ENCODE peak calls at places on chromosomes 4 and X, in five cellular contexts. V is H9, D is IMR-90, T is omental fat pad, J is SK-N-SH. L is an unnamed sample.

GRCh38 chrX:21974011-21974385 is 33.5 kb downstream of the SMS start:
- DNase-seq in T (no peak), J (no peak), D (no peak), V (no peak), L (no peak)

GRCh38 chr4:121256887-121257426 is 92.8 kb upstream of the TNIP3 start:
- DNase-seq in J (no peak), V (no peak), T (no peak), D (no peak), L (no peak)

GRCh38 chrX:136920001-136920400 is 39.5 kb upstream of the RBMX start:
- DNase-seq in D (peak; percentile 32), V (no peak), J (no peak), T (no peak), L (no peak)

GRCh38 chrX:114584434-114584943 is 603 bp downstream of the HTR2C start:
- DNase-seq in T (no peak), J (peak; percentile 61), D (no peak), V (peak; percentile 90), L (no peak)

GRCh38 chr4:53714377-53715140 is 123.3 kb upstream of the LNX1 start:
- DNase-seq in J (no peak), V (no peak), D (peak; percentile 74), T (no peak), L (no peak)

GRCh38 chr4:36786519-36786918 is 458.0 kb upstream of the NWD2 start:
- DNase-seq in V (no peak), T (no peak), D (no peak), J (no peak), L (no peak)

GRCh38 chr4:42281324-42282020 is 115.8 kb upstream of the SHISA3 start:
- DNase-seq in D (no peak), V (no peak), T (no peak), J (no peak), L (no peak)

GRCh38 chr4:172865531-172866127 is 303.0 kb upstream of the GALNT7 start:
- DNase-seq in J (no peak), D (no peak), T (no peak), V (no peak), L (no peak)

GRCh38 chrX:104668550-104668949 is 102.6 kb downstream of the IL1RAPL2 start:
- DNase-seq in D (peak; percentile 1), V (no peak), J (no peak), T (no peak), L (peak; percentile 4)

GRCh38 chr4:3436798-3437581 is 4.8 kb upstream of the HGFAC start:
- DNase-seq in D (peak; percentile 35), J (no peak), T (no peak), V (no peak), L (no peak)

DNA sequence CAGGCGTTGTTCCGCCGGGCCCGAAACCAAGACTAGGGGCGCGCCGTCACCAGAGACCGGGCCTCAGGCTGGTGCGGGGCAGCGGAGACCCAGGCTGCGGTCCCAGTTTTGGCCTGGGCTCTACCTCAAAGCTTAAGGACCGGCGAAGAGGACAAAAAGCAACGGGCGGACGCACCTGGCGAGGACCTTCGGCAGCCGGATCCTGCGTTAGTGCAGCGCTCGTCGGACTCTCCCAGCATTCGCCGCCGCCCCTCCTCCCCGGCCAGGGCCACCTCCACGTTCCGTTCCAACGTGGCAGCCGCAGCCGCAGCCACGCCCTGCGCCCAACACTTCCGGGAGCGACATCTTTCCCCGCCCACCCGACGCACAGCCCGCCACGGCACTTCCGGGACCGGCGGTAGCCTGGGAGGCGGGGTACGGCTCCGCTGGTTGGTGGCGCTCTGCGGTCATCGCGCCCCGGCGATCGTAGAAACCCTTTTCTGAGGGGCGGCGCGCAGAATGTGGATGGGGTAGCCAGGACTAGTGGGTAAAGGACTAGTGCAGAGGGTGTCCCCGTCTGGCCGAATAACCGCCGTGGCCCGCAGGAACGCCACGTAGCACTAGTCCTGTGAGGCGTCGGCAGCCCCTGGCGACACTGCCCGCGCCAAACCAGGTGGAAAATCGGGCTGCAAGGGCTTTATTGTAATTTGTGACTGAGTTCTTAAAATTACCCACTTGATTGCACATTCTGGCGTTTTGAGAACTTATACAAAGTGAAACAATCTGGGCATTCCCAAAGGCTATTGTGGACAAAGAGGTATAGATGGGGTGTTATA is at the start of gene SEC31A:
- DNase-seq in J (peak; percentile 95), D (peak; percentile 92), V (peak; percentile 97), T (peak; percentile 66), L (peak; percentile 90)
- TF ChIP-seq CTCF in J (no peak), D (no peak), V (peak; percentile 8), T (no peak), L (peak; percentile 41)

GRCh38 chr4:67204441-67204840 is 340.9 kb downstream of the CENPC start:
- DNase-seq in J (no peak), V (no peak), T (no peak), D (no peak), L (no peak)

GRCh38 chr4:67201334-67201733 is 344.0 kb downstream of the CENPC start:
- DNase-seq in V (no peak), J (no peak), D (no peak), T (no peak), L (no peak)

GRCh38 chr4:67198757-67199156 is 346.5 kb downstream of the CENPC start:
- DNase-seq in V (peak; percentile 31), J (no peak), T (no peak), D (no peak), L (peak; percentile 21)
- TF ChIP-seq CTCF in V (peak; percentile 69), J (peak; percentile 46), T (no peak), D (no peak), L (no peak)

GRCh38 chr4:71709961-71710360 is 73.9 kb downstream of the GC start:
- DNase-seq in V (no peak), D (no peak), J (no peak), T (no peak), L (no peak)
- TF ChIP-seq CTCF in V (peak; percentile 58), D (peak; percentile 23), J (no peak), T (no peak), L (no peak)

GRCh38 chr4:143207555-143207954 is 22.8 kb downstream of the USP38 start:
- DNase-seq in D (peak; percentile 50), V (no peak), J (peak; percentile 15), T (no peak), L (no peak)
- TF ChIP-seq CTCF in D (peak; percentile 36), V (peak; percentile 53), J (peak; percentile 62), T (no peak), L (peak; percentile 44)

DNA sequence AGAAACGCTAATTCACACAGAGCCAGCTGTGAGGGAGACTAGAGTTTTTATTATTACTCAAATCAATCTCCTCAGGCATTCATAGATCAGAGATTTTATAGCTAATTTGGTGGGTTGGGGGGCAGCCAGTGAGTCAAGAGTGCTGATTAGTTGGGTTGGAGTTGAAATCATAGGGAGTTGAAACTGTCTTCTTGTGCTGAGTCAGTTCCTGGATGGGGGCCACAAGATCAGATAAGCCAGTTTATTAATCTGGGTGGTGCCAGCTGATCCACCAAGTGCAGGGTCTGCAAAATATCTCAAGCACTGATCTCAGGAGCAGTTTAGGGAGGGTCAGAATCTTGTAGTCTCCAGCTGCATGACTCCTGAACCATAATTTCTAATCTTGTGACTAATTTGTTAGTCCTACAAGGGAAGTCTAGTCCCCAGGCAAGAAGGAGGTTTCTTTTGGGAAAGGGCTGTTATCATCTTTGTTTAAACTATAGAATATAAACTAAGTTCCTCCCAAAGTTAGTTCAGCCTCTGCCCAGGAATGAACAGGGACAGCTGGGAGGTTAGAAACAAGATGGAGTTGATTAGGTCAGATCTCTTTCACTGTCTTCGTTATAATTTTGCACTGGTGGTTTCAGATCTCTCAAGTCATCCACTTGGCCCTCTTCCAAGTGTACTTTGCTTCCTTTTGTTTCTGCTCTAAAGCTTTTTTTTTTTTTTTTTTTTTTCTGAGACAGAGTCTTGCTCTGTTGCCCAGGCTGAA is 5.4 kb upstream of the NAA11 start:
- DNase-seq in V (no peak), D (no peak), T (no peak), J (no peak), L (no peak)
- TF ChIP-seq CTCF in V (no peak), D (no peak), T (no peak), J (no peak), L (no peak)

GRCh38 chr4:132506568-132506967 is 642.5 kb upstream of the PCDH10 start:
- DNase-seq in J (no peak), V (no peak), D (no peak), T (no peak), L (no peak)

GRCh38 chr4:132502096-132502552 is 647.0 kb upstream of the PCDH10 start:
- DNase-seq in V (no peak), D (no peak), J (no peak), T (no peak), L (no peak)

DNA sequence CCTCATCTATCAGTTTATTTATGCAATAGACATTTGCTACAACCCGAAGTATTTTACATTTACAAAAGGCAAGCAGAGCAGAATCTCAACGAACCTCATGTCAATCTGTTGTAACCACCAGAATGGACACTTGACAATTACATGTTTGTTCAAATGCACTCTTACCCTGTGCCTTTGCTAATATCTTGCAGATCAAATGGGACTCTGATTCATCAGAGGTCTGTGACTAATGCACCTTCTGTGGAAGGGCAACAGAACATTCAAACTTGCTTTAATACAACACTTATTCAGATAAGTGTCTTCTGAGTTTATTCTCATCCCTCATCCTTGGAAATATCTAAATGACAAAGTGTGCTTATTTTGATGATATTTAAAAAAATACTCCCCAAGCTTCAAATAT is 644.7 kb upstream of the PCDH10 start:
- DNase-seq in T (no peak), J (no peak), V (no peak), D (no peak), L (no peak)
- TF ChIP-seq CTCF in T (no peak), J (no peak), V (no peak), D (no peak), L (no peak)

GRCh38 chrX:37332987-37333658 is 16.0 kb upstream of the PRRG1 start:
- DNase-seq in V (no peak), T (no peak), D (peak; percentile 10), J (no peak), L (no peak)
- TF ChIP-seq CTCF in V (no peak), T (no peak), D (no peak), J (no peak), L (no peak)

L was measured in tibial nerve.